ENCODE peak calls at places on chromosome 18, in six cellular contexts. One of them, this sample, is unnamed.

GRCh38 chr18:25724997-25725396 is 365.4 kb downstream of the SS18 start:
- DNase-seq in adrenal gland: no peak
- DNase-seq in stomach: no peak
- DNase-seq in lower lobe of right lung: no peak
- DNase-seq in fibroblast of lung: no peak
- DNase-seq in H9: no peak
- DNase-seq in this sample: no peak

GRCh38 chr18:76450452-76450851 is 44.6 kb downstream of the ZNF516 start:
- DNase-seq in H9: no peak
- DNase-seq in adrenal gland: peak; percentile 51
- DNase-seq in fibroblast of lung: peak; percentile 59
- DNase-seq in stomach: no peak
- DNase-seq in lower lobe of right lung: no peak
- DNase-seq in this sample: no peak

GRCh38 chr18:30039201-30039600 is 1003.3 kb downstream of the DSC3 start:
- DNase-seq in stomach: no peak
- DNase-seq in fibroblast of lung: no peak
- DNase-seq in H9: no peak
- DNase-seq in lower lobe of right lung: no peak
- DNase-seq in adrenal gland: no peak
- DNase-seq in this sample: no peak

GRCh38 chr18:63774511-63774910 is 707 bp upstream of the SERPINB7 start:
- DNase-seq in lower lobe of right lung: no peak
- DNase-seq in adrenal gland: no peak
- DNase-seq in H9: no peak
- DNase-seq in stomach: no peak
- DNase-seq in fibroblast of lung: no peak
- DNase-seq in this sample: no peak

GRCh38 chr18:48828713-48829442 is 121.9 kb downstream of the SMAD7 start:
- DNase-seq in H9: peak; percentile 34
- DNase-seq in adrenal gland: peak; percentile 49
- DNase-seq in stomach: peak; percentile 14
- DNase-seq in fibroblast of lung: no peak
- DNase-seq in lower lobe of right lung: peak; percentile 28
- DNase-seq in this sample: peak; percentile 75

GRCh38 chr18:50806208-50806616 is 13.6 kb downstream of the MRO start:
- DNase-seq in fibroblast of lung: no peak
- DNase-seq in lower lobe of right lung: peak; percentile 72
- DNase-seq in stomach: no peak
- DNase-seq in H9: peak; percentile 40
- DNase-seq in adrenal gland: no peak
- DNase-seq in this sample: no peak

GRCh38 chr18:54229660-54230059 is 5.2 kb upstream of the MBD2 start:
- DNase-seq in fibroblast of lung: no peak
- DNase-seq in adrenal gland: no peak
- DNase-seq in lower lobe of right lung: no peak
- DNase-seq in H9: no peak
- DNase-seq in stomach: no peak
- DNase-seq in this sample: no peak

GRCh38 chr18:29430416-29430815 is 1253.5 kb upstream of the CDH2 start:
- DNase-seq in lower lobe of right lung: no peak
- DNase-seq in adrenal gland: no peak
- DNase-seq in stomach: no peak
- DNase-seq in fibroblast of lung: no peak
- DNase-seq in H9: no peak
- DNase-seq in this sample: no peak

GRCh38 chr18:37265382-37265781 is 300.2 kb downstream of the CELF4 start:
- DNase-seq in fibroblast of lung: no peak
- DNase-seq in lower lobe of right lung: no peak
- DNase-seq in adrenal gland: no peak
- DNase-seq in H9: no peak
- DNase-seq in stomach: no peak
- DNase-seq in this sample: no peak

GRCh38 chr18:28791101-28791500 is 614.2 kb upstream of the CDH2 start:
- DNase-seq in H9: no peak
- DNase-seq in stomach: no peak
- DNase-seq in lower lobe of right lung: no peak
- DNase-seq in fibroblast of lung: no peak
- DNase-seq in adrenal gland: no peak
- DNase-seq in this sample: no peak

GRCh38 chr18:22503803-22504202 is 86.1 kb upstream of the CTAGE1 start:
- DNase-seq in fibroblast of lung: peak; percentile 99
- DNase-seq in adrenal gland: no peak
- DNase-seq in H9: no peak
- DNase-seq in lower lobe of right lung: no peak
- DNase-seq in stomach: no peak
- DNase-seq in this sample: no peak

GRCh38 chr18:59265246-59266018 is 7.8 kb downstream of the RAX start:
- DNase-seq in H9: peak; percentile 92
- DNase-seq in stomach: no peak
- DNase-seq in adrenal gland: no peak
- DNase-seq in fibroblast of lung: no peak
- DNase-seq in lower lobe of right lung: no peak
- DNase-seq in this sample: peak; percentile 94

GRCh38 chr18:32922951-32923430 is 150.2 kb upstream of the KLHL14 start:
- DNase-seq in adrenal gland: no peak
- DNase-seq in stomach: no peak
- DNase-seq in H9: no peak
- DNase-seq in lower lobe of right lung: no peak
- DNase-seq in fibroblast of lung: no peak
- DNase-seq in this sample: no peak

GRCh38 chr18:55256568-55257289 is 297.5 kb upstream of the CCDC68 start:
- DNase-seq in H9: no peak
- DNase-seq in adrenal gland: no peak
- DNase-seq in stomach: no peak
- DNase-seq in lower lobe of right lung: no peak
- DNase-seq in fibroblast of lung: no peak
- DNase-seq in this sample: no peak

GRCh38 chr18:55078289-55078916 is 119.1 kb upstream of the CCDC68 start:
- DNase-seq in stomach: no peak
- DNase-seq in H9: no peak
- DNase-seq in fibroblast of lung: no peak
- DNase-seq in lower lobe of right lung: no peak
- DNase-seq in adrenal gland: no peak
- DNase-seq in this sample: no peak

DNA sequence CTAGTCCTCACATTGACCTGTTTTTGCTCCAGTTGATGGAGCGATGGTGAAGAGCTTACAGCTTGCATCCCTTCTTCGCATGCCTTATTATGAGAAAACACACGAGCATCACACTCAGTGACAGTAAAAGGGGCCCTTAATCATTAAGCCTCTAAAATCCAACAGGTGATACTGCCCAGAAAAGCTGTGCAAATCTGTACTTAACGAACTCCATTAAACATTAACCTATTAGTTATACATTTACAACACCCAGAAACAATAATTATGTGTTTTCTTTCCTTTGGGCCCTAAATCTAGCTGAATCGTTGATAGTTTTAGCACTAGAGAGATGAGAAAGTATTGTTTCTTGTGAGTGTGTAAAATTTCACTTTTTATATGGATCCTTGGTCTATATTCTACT is 54.8 kb downstream of the LAMA1 start:
- DNase-seq in fibroblast of lung: no peak
- DNase-seq in lower lobe of right lung: no peak
- DNase-seq in stomach: no peak
- DNase-seq in adrenal gland: no peak
- DNase-seq in H9: no peak
- DNase-seq in this sample: no peak
- TF ChIP-seq CTCF in fibroblast of lung: no peak
- TF ChIP-seq CTCF in lower lobe of right lung: no peak
- TF ChIP-seq CTCF in stomach: no peak
- TF ChIP-seq CTCF in adrenal gland: no peak
- TF ChIP-seq CTCF in H9: no peak
- TF ChIP-seq CTCF in this sample: no peak

DNA sequence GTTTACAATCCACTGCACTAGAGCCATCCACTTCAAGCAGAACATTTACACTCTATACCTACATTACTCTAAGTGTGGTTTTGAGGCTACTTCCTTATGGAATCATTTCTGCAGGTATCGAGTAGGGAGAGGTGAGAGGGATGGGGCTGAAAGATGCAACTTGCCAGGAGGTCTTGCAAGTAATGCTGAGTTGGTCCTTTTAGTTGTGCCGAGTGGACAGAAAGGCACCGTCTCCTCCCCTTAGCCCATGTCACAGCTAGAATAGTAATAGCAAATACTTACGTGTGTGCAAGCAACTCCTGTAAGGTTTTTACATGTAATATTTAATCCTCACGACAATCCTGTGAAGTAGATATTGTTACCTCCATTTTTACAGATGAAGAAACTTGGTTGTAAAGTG is 158.8 kb upstream of the TTC39C start:
- DNase-seq in stomach: no peak
- DNase-seq in adrenal gland: no peak
- DNase-seq in fibroblast of lung: no peak
- DNase-seq in lower lobe of right lung: no peak
- DNase-seq in H9: no peak
- DNase-seq in this sample: no peak
- TF ChIP-seq CTCF in stomach: no peak
- TF ChIP-seq CTCF in adrenal gland: no peak
- TF ChIP-seq CTCF in fibroblast of lung: no peak
- TF ChIP-seq CTCF in lower lobe of right lung: no peak
- TF ChIP-seq CTCF in H9: no peak
- TF ChIP-seq CTCF in this sample: no peak

DNA sequence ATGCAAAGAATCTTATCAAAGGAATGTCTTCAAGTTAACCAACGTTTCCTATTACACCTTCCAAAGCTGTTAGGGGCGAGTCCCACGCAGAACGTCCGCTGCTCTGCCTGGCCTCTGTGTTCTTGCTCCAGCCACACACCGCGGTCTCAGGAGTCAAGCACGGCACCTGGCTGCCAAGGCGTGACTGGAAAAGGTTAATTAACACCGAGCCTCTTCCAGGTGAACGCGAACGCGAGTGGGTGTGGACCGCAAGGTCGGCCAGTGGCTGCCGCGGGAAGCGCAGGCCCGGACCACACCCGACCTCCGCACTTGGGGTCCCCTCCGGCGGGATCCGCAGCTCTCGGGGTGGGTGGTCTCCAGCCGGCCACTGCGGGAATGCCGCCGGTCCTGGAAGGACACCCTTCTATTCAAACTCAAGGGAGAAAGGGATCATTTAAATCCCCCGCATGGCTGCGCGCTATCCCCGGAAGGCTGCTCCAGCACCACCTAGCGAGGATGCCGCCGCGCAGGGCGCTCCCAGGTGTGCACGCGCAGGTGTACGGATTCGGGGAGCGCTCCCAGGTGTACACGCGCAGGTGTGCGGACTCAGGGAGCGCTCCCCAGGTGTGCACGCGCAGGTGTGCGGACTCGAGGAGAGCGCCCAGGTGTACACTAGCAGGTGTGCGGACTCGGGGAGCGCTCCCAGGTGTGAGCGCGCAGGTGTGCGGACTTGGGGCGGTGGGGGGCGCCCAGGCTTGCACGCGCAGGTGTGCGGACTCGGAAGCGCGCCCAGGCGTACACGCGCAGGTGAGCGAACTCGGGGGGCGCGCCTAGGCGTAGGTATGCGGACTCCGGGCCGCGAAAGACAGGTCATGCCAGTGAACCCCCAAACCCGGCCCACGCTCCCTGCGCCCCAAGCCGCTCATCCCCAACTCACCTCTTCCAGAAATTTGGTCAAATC is 662 bp downstream of the CYB5A start:
- DNase-seq in lower lobe of right lung: peak; percentile 79
- DNase-seq in H9: peak; percentile 81
- DNase-seq in adrenal gland: no peak
- DNase-seq in stomach: peak; percentile 76
- DNase-seq in fibroblast of lung: no peak
- DNase-seq in this sample: no peak
- TF ChIP-seq CTCF in lower lobe of right lung: peak; percentile 40
- TF ChIP-seq CTCF in H9: peak; percentile 43
- TF ChIP-seq CTCF in adrenal gland: no peak
- TF ChIP-seq CTCF in stomach: no peak
- TF ChIP-seq CTCF in fibroblast of lung: peak; percentile 8
- TF ChIP-seq CTCF in this sample: no peak

DNA sequence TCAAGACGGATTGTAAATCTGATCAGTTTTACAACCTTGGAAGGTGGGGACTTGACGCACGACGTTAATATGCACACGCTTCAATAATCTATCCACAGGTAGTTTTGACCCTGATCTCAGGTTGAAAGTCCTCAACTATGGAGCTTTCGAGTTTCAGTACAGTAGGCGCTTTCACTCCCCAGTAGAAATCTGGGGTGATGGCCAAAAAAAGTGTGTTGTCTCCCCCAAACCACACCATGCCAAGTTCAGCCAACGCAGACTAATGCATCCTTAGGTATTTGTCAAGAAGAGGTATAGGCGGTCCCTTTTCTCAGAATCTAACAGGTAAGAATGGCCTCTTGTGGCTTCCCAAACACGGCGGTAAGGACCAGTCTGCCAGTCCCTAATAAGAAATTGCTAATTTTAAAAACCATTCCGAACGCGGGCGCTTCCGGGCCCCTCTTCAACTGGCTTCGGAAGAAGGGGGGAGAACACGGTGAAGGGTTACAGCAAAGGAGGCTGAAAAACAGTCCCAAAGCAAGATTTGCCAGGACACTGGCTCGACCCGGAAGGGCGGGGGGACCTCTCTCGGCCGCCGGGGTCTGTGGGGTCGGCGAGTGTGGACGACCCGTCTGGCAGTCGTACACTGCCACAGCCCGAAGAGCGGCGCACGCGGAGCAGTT is 661 bp downstream of the FAM210A start:
- DNase-seq in fibroblast of lung: peak; percentile 10
- DNase-seq in lower lobe of right lung: no peak
- DNase-seq in H9: no peak
- DNase-seq in stomach: no peak
- DNase-seq in adrenal gland: no peak
- DNase-seq in this sample: no peak
- TF ChIP-seq CTCF in fibroblast of lung: no peak
- TF ChIP-seq CTCF in lower lobe of right lung: no peak
- TF ChIP-seq CTCF in H9: no peak
- TF ChIP-seq CTCF in stomach: no peak
- TF ChIP-seq CTCF in adrenal gland: no peak
- TF ChIP-seq CTCF in this sample: no peak

GRCh38 chr18:3319894-3320438 is 58.0 kb downstream of the MYL12B start:
- DNase-seq in fibroblast of lung: no peak
- DNase-seq in H9: no peak
- DNase-seq in stomach: no peak
- DNase-seq in adrenal gland: no peak
- DNase-seq in lower lobe of right lung: no peak
- DNase-seq in this sample: no peak
- TF ChIP-seq CTCF in fibroblast of lung: no peak
- TF ChIP-seq CTCF in H9: no peak
- TF ChIP-seq CTCF in stomach: no peak
- TF ChIP-seq CTCF in adrenal gland: no peak
- TF ChIP-seq CTCF in lower lobe of right lung: no peak
- TF ChIP-seq CTCF in this sample: no peak